ENCODE peak calls at places on chromosomes 2 and 18, in seven cellular contexts. Y is pancreas, E is GM03348, B is NCI-H187 treated with DMSO at 0.1 percent for 48 hours, G is uterus, D is dorsolateral prefrontal cortex, R is HepG2. M is an unnamed sample.
A peak's percentile ranks its signal among the peaks of the same experiment; 100 is the strongest.

GRCh38 chr2:25684577-25684976 is 11.2 kb upstream of the DTNB start:
- DNase-seq in E (no peak), Y (peak; percentile 1), R (no peak), G (no peak), B (no peak), D (no peak), M (no peak)

GRCh38 chr2:96150791-96151594 is 5.8 kb upstream of the DUSP2 start:
- DNase-seq in G (no peak), R (no peak), D (no peak), E (no peak), Y (no peak), B (no peak), M (peak; percentile 2)

GRCh38 chr18:25353080-25353479 is 1.1 kb upstream of the ZNF521 start:
- DNase-seq in G (no peak), Y (no peak), R (no peak), B (no peak), D (no peak), E (no peak), M (no peak)

GRCh38 chr18:21911551-21911950 is 171.0 kb downstream of the MIB1 start:
- DNase-seq in R (no peak), B (no peak), G (no peak), D (no peak), Y (no peak), E (no peak), M (no peak)

GRCh38 chr2:218892693-218893348 is 12.2 kb downstream of the WNT10A start:
- DNase-seq in E (peak; percentile 74), G (peak; percentile 44), R (peak; percentile 32), D (peak; percentile 39), Y (peak; percentile 77), B (no peak), M (peak; percentile 85)

GRCh38 chr2:134774074-134774742 is 55.4 kb upstream of the TMEM163 start:
- DNase-seq in R (no peak), D (no peak), B (no peak), E (no peak), Y (no peak), G (no peak), M (peak; percentile 25)

GRCh38 chr2:216057688-216058193 is 23.9 kb downstream of the PECR start:
- DNase-seq in D (no peak), G (no peak), Y (peak; percentile 54), R (no peak), E (peak; percentile 71), B (no peak), M (peak; percentile 37)

GRCh38 chr2:187654535-187654934 is 100.3 kb upstream of the TFPI start:
- DNase-seq in D (no peak), B (no peak), E (no peak), R (no peak), Y (no peak), G (no peak), M (no peak)

GRCh38 chr18:47050468-47050867 is 15.0 kb upstream of the ELOA2 start:
- DNase-seq in G (no peak), E (peak; percentile 60), B (no peak), R (peak; percentile 40), D (no peak), Y (peak; percentile 17), M (peak; percentile 41)

M was measured in hepatocyte.